ENCODE peak calls at places on chromosomes 12 and 14, in eight cellular contexts. X is pancreas; P is effector memory CD4-positive, alpha-beta T cell; E is HCT116; U is tibial nerve; O is OCI-LY7; R is gastrocnemius medialis; B is esophagus muscularis mucosa. K is an unnamed sample.
A peak's percentile ranks its signal among the peaks of the same experiment; 100 is the strongest.

GRCh38 chr14:102213984-102214658 is 74.4 kb downstream of the WDR20 start:
- DNase-seq in X (no peak), P (no peak), E (no peak), U (no peak), O (peak; percentile 18), R (no peak), B (no peak), K (no peak)

GRCh38 chr12:6915023-6915788 is 826 bp downstream of the ENO2 start:
- DNase-seq in X (peak; percentile 48), P (no peak), E (no peak), U (no peak), O (no peak), R (no peak), B (no peak), K (no peak)

GRCh38 chr12:53010955-53011354 is 4.7 kb downstream of the EIF4B start:
- DNase-seq in X (no peak), P (no peak), E (no peak), U (no peak), O (no peak), R (no peak), B (no peak), K (no peak)

GRCh38 chr14:24279301-24280186 is 8.1 kb upstream of the RABGGTA start:
- DNase-seq in X (no peak), P (no peak), E (no peak), U (no peak), O (peak; percentile 19), R (no peak), B (no peak), K (no peak)

GRCh38 chr12:115149685-115150378 is 465.9 kb upstream of the TBX3 start:
- DNase-seq in X (no peak), P (no peak), E (no peak), U (no peak), O (peak; percentile 7), R (no peak), B (peak; percentile 77), K (no peak)

GRCh38 chr12:53966385-53967133 is 6.4 kb upstream of the HOXC11 start:
- DNase-seq in X (no peak), P (no peak), E (no peak), U (no peak), O (no peak), R (no peak), B (no peak), K (no peak)

GRCh38 chr12:119061208-119061796 is 80.0 kb downstream of the SRRM4 start:
- DNase-seq in X (peak; percentile 80), P (no peak), E (no peak), U (peak; percentile 16), O (peak; percentile 53), R (no peak), B (no peak), K (peak; percentile 55)

GRCh38 chr14:99945732-99946651 is 119.2 kb upstream of the EVL start:
- DNase-seq in X (no peak), P (no peak), E (no peak), U (no peak), O (no peak), R (no peak), B (no peak), K (no peak)

GRCh38 chr14:66507181-66507721 is 696 bp upstream of the GPHN start:
- DNase-seq in X (no peak), P (no peak), E (peak; percentile 34), U (no peak), O (no peak), R (no peak), B (peak; percentile 92), K (no peak)

GRCh38 chr12:139585-139984 is 73.0 kb downstream of the IQSEC3 start:
- DNase-seq in X (no peak), P (no peak), E (no peak), U (no peak), O (no peak), R (no peak), B (no peak), K (no peak)

GRCh38 chr14:104314251-104314941 is 176.0 kb downstream of the KIF26A start:
- DNase-seq in X (no peak), P (no peak), E (no peak), U (no peak), O (no peak), R (no peak), B (no peak), K (no peak)

GRCh38 chr14:79395061-79395460 is 816.2 kb downstream of the DIO2 start:
- DNase-seq in X (no peak), P (no peak), E (no peak), U (no peak), O (no peak), R (no peak), B (no peak), K (no peak)

GRCh38 chr12:77062846-77063461 is 2.4 kb downstream of the E2F7 start:
- DNase-seq in X (no peak), P (no peak), E (no peak), U (no peak), O (no peak), R (no peak), B (no peak), K (no peak)

GRCh38 chr12:50166776-50167025 is 468 bp downstream of the CERS5 start:
- DNase-seq in X (no peak), P (peak; percentile 11), E (no peak), U (no peak), O (no peak), R (no peak), B (no peak), K (no peak)

GRCh38 chr12:50164963-50165362 is 2.2 kb downstream of the CERS5 start:
- DNase-seq in X (no peak), P (no peak), E (no peak), U (no peak), O (no peak), R (no peak), B (no peak), K (no peak)

GRCh38 chr12:50162225-50162624 is 4.9 kb downstream of the CERS5 start:
- DNase-seq in X (no peak), P (no peak), E (no peak), U (no peak), O (no peak), R (no peak), B (no peak), K (no peak)

GRCh38 chr12:50167026-50167742 is at the start of gene CERS5:
- DNase-seq in X (peak; percentile 95), P (peak; percentile 94), E (peak; percentile 96), U (peak; percentile 97), O (peak; percentile 96), R (peak; percentile 98), B (peak; percentile 100), K (peak; percentile 97)
- H3K27ac ChIP-seq in X (peak within 1 kb of the TSS; percentile 65), P (peak within 1 kb of the TSS; percentile 90), E (peak within 1 kb of the TSS; percentile 77), U (peak within 1 kb of the TSS; percentile 97), O (peak within 1 kb of the TSS; percentile 71), R (peak within 1 kb of the TSS; percentile 84), B (peak within 1 kb of the TSS; percentile 98), K (no peak within 1 kb of the TSS)

GRCh38 chr14:64706552-64707193 is 2.4 kb downstream of the PLEKHG3 start:
- DNase-seq in X (no peak), P (no peak), E (no peak), U (no peak), O (no peak), R (no peak), B (no peak), K (no peak)
- H3K4me3 ChIP-seq in X (no peak overlapping the region), P (no peak overlapping the region), E (peak overlapping the region; percentile 4), U (peak overlapping the region; percentile 10), O (no peak overlapping the region), R (peak overlapping the region; percentile 52), B (peak overlapping the region; percentile 87), K (no peak overlapping the region)

GRCh38 chr12:106311139-106311538 is 8.6 kb downstream of the TCP11L2 start:
- DNase-seq in X (no peak), P (no peak), E (no peak), U (no peak), O (no peak), R (no peak), B (no peak), K (no peak)

GRCh38 chr12:106307176-106307575 is 4.6 kb downstream of the TCP11L2 start:
- DNase-seq in X (no peak), P (no peak), E (no peak), U (no peak), O (no peak), R (no peak), B (no peak), K (no peak)

GRCh38 chr12:106310687-106311086 is 8.2 kb downstream of the TCP11L2 start:
- DNase-seq in X (no peak), P (no peak), E (no peak), U (no peak), O (no peak), R (peak; percentile 44), B (no peak), K (no peak)

GRCh38 chr12:106308611-106309010 is 6.1 kb downstream of the TCP11L2 start:
- DNase-seq in X (no peak), P (no peak), E (no peak), U (no peak), O (no peak), R (peak; percentile 62), B (no peak), K (no peak)

GRCh38 chr12:106309671-106310313 is 7.3 kb downstream of the TCP11L2 start:
- DNase-seq in X (no peak), P (no peak), E (no peak), U (no peak), O (no peak), R (peak; percentile 74), B (no peak), K (no peak)
- H3K4me1 ChIP-seq in X (no peaks in the 10 kb centered on the region), P (peaks cover 11% of the 10 kb centered on the region), E (no peaks in the 10 kb centered on the region), U (peaks cover 24% of the 10 kb centered on the region), O (peaks cover 21% of the 10 kb centered on the region), R (peaks cover 78% of the 10 kb centered on the region), B (peaks cover 69% of the 10 kb centered on the region), K (no peaks in the 10 kb centered on the region)

GRCh38 chr12:104569348-104570173 is 112.8 kb downstream of the CHST11 start:
- DNase-seq in X (no peak), P (peak; percentile 45), E (no peak), U (no peak), O (peak; percentile 39), R (no peak), B (no peak), K (no peak)

GRCh38 chr12:104565606-104566243 is 109.0 kb downstream of the CHST11 start:
- DNase-seq in X (no peak), P (no peak), E (no peak), U (no peak), O (no peak), R (no peak), B (no peak), K (no peak)

GRCh38 chr12:104568881-104569280 is 112.1 kb downstream of the CHST11 start:
- DNase-seq in X (no peak), P (no peak), E (no peak), U (no peak), O (no peak), R (no peak), B (no peak), K (no peak)

GRCh38 chr12:104566244-104566993 is 109.7 kb downstream of the CHST11 start:
- DNase-seq in X (no peak), P (no peak), E (no peak), U (no peak), O (no peak), R (no peak), B (no peak), K (no peak)

DNA sequence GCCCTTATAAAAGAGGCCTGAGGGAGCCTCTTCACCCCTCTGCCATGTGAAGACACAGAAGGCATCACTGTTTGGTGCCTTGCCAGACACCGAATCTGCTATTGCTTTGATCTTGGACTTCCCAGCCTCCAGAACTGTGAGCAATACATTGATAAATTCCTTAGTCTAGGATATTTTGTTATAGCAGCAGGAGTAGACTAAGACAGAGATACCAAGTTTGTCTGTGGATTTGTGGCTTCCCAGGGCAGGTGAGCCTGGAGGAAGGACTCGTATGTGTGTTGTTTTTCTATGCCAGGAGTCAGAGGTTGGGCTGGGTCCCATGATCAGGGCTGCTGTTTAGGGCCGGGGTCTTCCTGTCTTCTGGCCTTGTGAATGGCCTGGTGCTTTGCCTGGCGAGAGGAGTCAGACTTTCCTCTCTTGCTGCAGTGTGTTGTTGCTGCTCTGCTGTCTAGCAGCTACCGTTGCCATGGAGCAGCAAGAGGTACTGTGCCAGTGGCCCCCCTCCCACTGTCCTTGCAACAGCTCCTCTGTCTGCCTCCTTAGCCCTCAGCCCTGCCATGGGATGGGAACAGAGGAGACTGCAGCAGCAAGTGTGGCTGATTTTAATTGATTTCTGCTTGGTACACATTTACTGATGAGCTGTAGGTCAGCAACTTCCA is 111.2 kb downstream of the CHST11 start:
- DNase-seq in X (no peak), P (no peak), E (no peak), U (no peak), O (no peak), R (no peak), B (no peak), K (no peak)
- H3K27ac ChIP-seq in X (no peak overlapping the region), P (peak overlapping the region; percentile 31), E (no peak overlapping the region), U (no peak overlapping the region), O (no peak overlapping the region), R (no peak overlapping the region), B (no peak overlapping the region), K (no peak overlapping the region)

K was measured in iPS DF 6.9.